ENCODE peak calls at places on chromosomes 12 and 14, in nine cellular contexts. I, F, C, N, W, S, E, R and Z are unnamed samples.
A peak's percentile ranks its signal among the peaks of the same experiment; 100 is the strongest.

GRCh38 chr14:34710744-34711143 is 3.6 kb downstream of the CFL2 start:
- DNase-seq in I (no peak), F (no peak), C (no peak), N (no peak), W (no peak), S (no peak), E (no peak), R (peak; percentile 53), Z (no peak)

GRCh38 chr14:97319691-97320090 is 522.5 kb downstream of the VRK1 start:
- DNase-seq in I (no peak), F (no peak), C (no peak), N (no peak), W (no peak), S (peak; percentile 51), E (no peak), R (no peak), Z (no peak)

GRCh38 chr12:101749657-101750056 is 10.4 kb upstream of the SYCP3 start:
- DNase-seq in I (no peak), F (no peak), C (no peak), N (no peak), W (no peak), S (no peak), E (no peak), R (no peak), Z (no peak)

GRCh38 chr14:73800970-73801515 is 50.6 kb upstream of the PTGR2 start:
- DNase-seq in I (no peak), F (no peak), C (no peak), N (no peak), W (no peak), S (no peak), E (no peak), R (no peak), Z (no peak)

GRCh38 chr14:67815573-67816235 is 686 bp downstream of the ZFYVE26 start:
- DNase-seq in I (no peak), F (no peak), C (peak; percentile 48), N (no peak), W (no peak), S (peak; percentile 4), E (peak; percentile 18), R (peak; percentile 51), Z (no peak)

GRCh38 chr14:95697764-95698163 is 11.5 kb downstream of the TCL1B start:
- DNase-seq in I (no peak), F (no peak), C (no peak), N (no peak), W (no peak), S (no peak), E (no peak), R (no peak), Z (no peak)

GRCh38 chr12:117063162-117063911 is 35.9 kb downstream of the TESC start:
- DNase-seq in I (peak; percentile 29), F (no peak), C (no peak), N (no peak), W (no peak), S (no peak), E (peak; percentile 37), R (no peak), Z (peak; percentile 70)

GRCh38 chr12:4011597-4011996 is 138.4 kb upstream of the PARP11 start:
- DNase-seq in I (no peak), F (no peak), C (no peak), N (no peak), W (no peak), S (peak; percentile 83), E (no peak), R (no peak), Z (no peak)

GRCh38 chr12:47767197-47767724 is 5.8 kb upstream of the SLC48A1 start:
- DNase-seq in I (peak; percentile 47), F (no peak), C (no peak), N (peak; percentile 66), W (peak; percentile 49), S (peak; percentile 82), E (no peak), R (peak; percentile 43), Z (peak; percentile 49)

GRCh38 chr12:3152013-3152412 is 74.8 kb downstream of the TSPAN9 start:
- DNase-seq in I (no peak), F (no peak), C (peak; percentile 33), N (no peak), W (no peak), S (no peak), E (no peak), R (peak; percentile 84), Z (no peak)

GRCh38 chr12:7354521-7354920 is 50.6 kb downstream of the ACSM4 start:
- DNase-seq in I (no peak), F (no peak), C (peak; percentile 20), N (no peak), W (no peak), S (peak; percentile 67), E (no peak), R (no peak), Z (no peak)

GRCh38 chr14:66070542-66071319 is 415.4 kb upstream of the CCDC196 start:
- DNase-seq in I (peak; percentile 55), F (peak; percentile 25), C (peak; percentile 3), N (peak; percentile 72), W (peak; percentile 36), S (peak; percentile 62), E (peak; percentile 11), R (no peak), Z (peak; percentile 3)

GRCh38 chr12:120229583-120230325 is 28.8 kb upstream of the RPLP0 start:
- DNase-seq in I (no peak), F (no peak), C (no peak), N (no peak), W (no peak), S (peak; percentile 89), E (no peak), R (no peak), Z (no peak)

GRCh38 chr14:44952391-44953110 is 9.2 kb downstream of the KLHL28 start:
- DNase-seq in I (no peak), F (no peak), C (no peak), N (no peak), W (no peak), S (no peak), E (no peak), R (no peak), Z (no peak)